ENCODE peak calls at places on chromosomes 3 and 15, in ten cellular contexts. O is fibroblast of lung; G is psoas muscle; Z is suprapubic skin; A is transverse colon; N is heart left ventricle; M is effector memory CD4-positive, alpha-beta T cell; U is colonic mucosa; C is endothelial cell of umbilical vein; P is H1. W is an unnamed sample. For H3K4me1, the result is how much of the 10 kb centered on the place peaks cover.

GRCh38 chr15:41493205-41493901 is at the start of gene ITPKA:
- DNase-seq in C (peak), M (peak), N (peak), O (peak), Z (peak), G (peak), A (peak), P (no peak), U (peak), W (peak)

GRCh38 chr3:67977762-67978161 is 323.4 kb upstream of the SUCLG2 start:
- DNase-seq in N (no peak), A (no peak), C (no peak), M (no peak), G (no peak), U (no peak), P (no peak), Z (no peak), O (no peak), W (no peak)

GRCh38 chr3:104070906-104071305 is 1295.8 kb upstream of the ALCAM start:
- DNase-seq in C (no peak), A (no peak), P (no peak), G (no peak), O (no peak), Z (no peak), M (no peak), U (no peak), N (no peak), W (no peak)

GRCh38 chr3:128424508-128425069 is 42.1 kb downstream of the DNAJB8 start:
- DNase-seq in O (peak), G (no peak), P (no peak), M (no peak), Z (no peak), U (no peak), C (peak), A (no peak), N (no peak), W (no peak)

GRCh38 chr3:87997298-87997697 is 61.5 kb downstream of the CGGBP1 start:
- DNase-seq in U (no peak), Z (no peak), O (no peak), C (peak), A (peak), P (no peak), N (no peak), G (no peak), M (no peak), W (no peak)

GRCh38 chr15:85793641-85794597 is 806 bp downstream of the KLHL25 start:
- DNase-seq in M (peak), Z (no peak), O (no peak), U (peak), C (peak), G (peak), A (peak), P (no peak), N (peak), W (peak)

GRCh38 chr15:43190178-43190577 is 5.0 kb downstream of the CCNDBP1 start:
- DNase-seq in O (no peak), P (no peak), A (no peak), N (peak), M (no peak), U (no peak), Z (no peak), G (peak), C (peak), W (no peak)

GRCh38 chr3:122298239-122298638 is 26.8 kb upstream of the CSTA start:
- DNase-seq in M (no peak), O (no peak), G (no peak), A (no peak), P (no peak), N (no peak), U (no peak), C (no peak), Z (no peak), W (no peak)

GRCh38 chr3:129278970-129279906 is 568 bp downstream of the HMCES start:
- DNase-seq in P (peak), N (peak), O (peak), Z (peak), C (peak), G (peak), U (peak), A (peak), M (peak), W (no peak)

GRCh38 chr3:18201315-18201714 is 223.8 kb downstream of the SATB1 start:
- DNase-seq in U (no peak), M (no peak), P (no peak), A (no peak), N (no peak), Z (no peak), G (no peak), C (no peak), O (no peak), W (no peak)

GRCh38 chr3:11306815-11307589 is 34.8 kb downstream of the ATG7 start:
- DNase-seq in A (no peak), U (no peak), Z (no peak), G (no peak), P (no peak), O (no peak), M (no peak), N (no peak), C (peak), W (no peak)

GRCh38 chr15:98326804-98327203 is 321.5 kb upstream of the IGF1R start:
- DNase-seq in N (no peak), O (no peak), P (no peak), C (no peak), Z (no peak), U (no peak), A (no peak), G (no peak), M (no peak), W (no peak)

GRCh38 chr15:61382927-61383326 is 153.8 kb upstream of the RORA start:
- DNase-seq in M (no peak), A (no peak), P (no peak), U (no peak), C (no peak), Z (no peak), G (no peak), N (no peak), O (no peak), W (no peak)

GRCh38 chr15:69885182-69886041 is 212.3 kb downstream of the TLE3 start:
- DNase-seq in N (no peak), G (no peak), U (no peak), A (no peak), O (no peak), C (peak), P (no peak), Z (no peak), M (no peak), W (no peak)
- H3K4me1 ChIP-seq in N (under half), G (under half), U (under half), A (under half), O (under half), C (under half), P (under half), Z (under half), M (under half), W (under half)

DNA sequence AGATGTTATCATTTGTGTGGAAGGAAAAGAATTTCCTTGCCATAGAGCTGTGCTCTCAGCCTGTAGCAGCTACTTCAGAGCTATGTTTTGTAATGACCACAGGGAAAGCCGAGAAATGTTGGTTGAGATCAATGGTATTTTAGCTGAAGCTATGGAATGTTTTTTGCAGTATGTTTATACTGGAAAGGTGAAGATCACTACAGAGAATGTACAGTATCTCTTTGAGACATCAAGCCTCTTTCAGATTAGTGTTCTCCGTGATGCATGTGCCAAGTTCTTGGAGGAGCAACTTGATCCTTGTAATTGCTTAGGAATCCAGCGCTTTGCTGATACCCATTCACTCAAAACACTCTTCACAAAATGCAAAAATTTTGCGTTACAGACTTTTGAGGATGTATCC is 15.1 kb downstream of the KLHL24 start:
- DNase-seq in U (no peak), Z (no peak), C (no peak), P (no peak), A (no peak), M (no peak), O (no peak), G (no peak), N (no peak), W (no peak)
- H3K4me1 ChIP-seq in U (under half), Z (under half), C (under half), P (under half), A (under half), M (under half), O (under half), G (half or more), N (under half), W (under half)

GRCh38 chr15:64854041-64854440 is 12.3 kb downstream of the PLEKHO2 start:
- DNase-seq in O (peak), G (no peak), A (no peak), U (no peak), Z (no peak), N (no peak), M (no peak), C (no peak), P (no peak), W (no peak)

GRCh38 chr15:64855206-64856000 is 13.7 kb downstream of the PLEKHO2 start:
- DNase-seq in O (peak), P (no peak), G (no peak), U (no peak), C (no peak), A (no peak), M (no peak), Z (no peak), N (no peak), W (no peak)

GRCh38 chr15:64857421-64857820 is 15.7 kb downstream of the PLEKHO2 start:
- DNase-seq in M (no peak), O (peak), Z (no peak), C (no peak), G (no peak), P (no peak), U (no peak), N (no peak), A (no peak), W (no peak)

GRCh38 chr15:64856429-64857145 is 14.9 kb downstream of the PLEKHO2 start:
- DNase-seq in N (peak), U (no peak), P (no peak), M (no peak), C (peak), Z (no peak), A (no peak), O (peak), G (no peak), W (no peak)

GRCh38 chr15:64854526-64854925 is 12.8 kb downstream of the PLEKHO2 start:
- DNase-seq in A (no peak), P (no peak), O (no peak), M (no peak), N (no peak), C (no peak), G (no peak), U (no peak), Z (no peak), W (no peak)
- H3K4me1 ChIP-seq in A (under half), P (under half), O (half or more), M (under half), N (under half), C (under half), G (under half), U (under half), Z (half or more), W (half or more)

GRCh38 chr15:90004252-90004651 is 3.1 kb downstream of the ZNF710 start:
- DNase-seq in A (no peak), O (peak), U (no peak), N (no peak), G (peak), P (no peak), M (no peak), C (no peak), Z (peak), W (no peak)
- H3K4me1 ChIP-seq in A (under half), O (under half), U (under half), N (under half), G (half or more), P (under half), M (under half), C (under half), Z (half or more), W (under half)

GRCh38 chr3:194101592-194102432 is 34.1 kb upstream of the HES1 start:
- DNase-seq in C (no peak), A (peak), U (peak), N (no peak), Z (no peak), G (no peak), M (no peak), P (no peak), O (no peak), W (no peak)
- H3K4me1 ChIP-seq in C (under half), A (under half), U (under half), N (under half), Z (under half), G (under half), M (under half), P (under half), O (under half), W (under half)

GRCh38 chr3:42179110-42179725 is 86.8 kb downstream of the CCK start:
- DNase-seq in Z (peak), N (no peak), C (peak), M (no peak), U (peak), P (no peak), O (peak), A (peak), G (peak), W (peak)
- H3K4me1 ChIP-seq in Z (under half), N (under half), C (under half), M (under half), U (under half), P (under half), O (under half), A (under half), G (half or more), W (under half)

DNA sequence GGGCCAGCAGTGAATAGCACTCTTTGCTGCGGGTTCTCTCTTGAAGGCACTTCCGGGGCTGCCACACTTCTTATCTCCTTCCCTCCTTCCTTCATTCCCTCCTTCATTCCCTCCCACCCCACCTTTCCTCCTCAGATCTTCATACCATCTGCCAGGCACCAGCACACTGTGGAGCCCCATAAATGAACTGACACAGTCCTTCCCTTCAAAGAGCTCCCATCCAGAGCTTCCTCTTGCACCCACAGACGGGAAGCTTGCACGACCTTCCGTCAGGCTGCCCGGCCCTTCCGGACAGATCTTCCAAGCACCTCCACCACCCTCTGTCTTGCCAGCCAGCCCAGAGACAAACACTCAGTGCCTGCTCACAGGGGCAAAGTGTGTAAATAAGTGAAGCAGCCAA is 65.4 kb upstream of the HERC1 start:
- DNase-seq in M (no peak), C (no peak), A (no peak), Z (no peak), P (no peak), N (peak), U (no peak), O (no peak), G (no peak), W (no peak)
- H3K4me1 ChIP-seq in M (under half), C (under half), A (under half), Z (under half), P (under half), N (under half), U (under half), O (under half), G (under half), W (under half)

GRCh38 chr3:56904526-56905245 is 102.9 kb upstream of the ARHGEF3 start:
- DNase-seq in C (no peak), A (peak), G (no peak), O (peak), U (no peak), M (no peak), N (no peak), P (no peak), Z (no peak), W (no peak)
- H3K4me1 ChIP-seq in C (under half), A (under half), G (under half), O (under half), U (under half), M (under half), N (under half), P (under half), Z (under half), W (under half)

GRCh38 chr3:160695003-160695402 is 18.0 kb downstream of the ARL14 start:
- DNase-seq in P (no peak), Z (no peak), N (no peak), A (no peak), O (no peak), G (no peak), M (no peak), C (no peak), U (no peak), W (no peak)

GRCh38 chr3:160686955-160687535 is 10.1 kb downstream of the ARL14 start:
- DNase-seq in M (no peak), O (peak), U (no peak), G (no peak), P (no peak), C (peak), N (no peak), Z (no peak), A (no peak), W (no peak)

GRCh38 chr3:160691962-160692361 is 15.0 kb downstream of the ARL14 start:
- DNase-seq in G (no peak), C (no peak), M (no peak), A (no peak), N (no peak), Z (no peak), O (no peak), U (no peak), P (no peak), W (no peak)

GRCh38 chr3:160694345-160694744 is 17.4 kb downstream of the ARL14 start:
- DNase-seq in A (no peak), C (no peak), N (no peak), M (no peak), U (no peak), G (no peak), Z (no peak), O (no peak), P (no peak), W (no peak)

GRCh38 chr3:160691151-160691550 is 14.2 kb downstream of the ARL14 start:
- DNase-seq in P (no peak), N (no peak), Z (no peak), C (no peak), M (no peak), G (no peak), O (no peak), U (no peak), A (no peak), W (no peak)
- H3K4me1 ChIP-seq in P (under half), N (under half), Z (under half), C (under half), M (under half), G (under half), O (under half), U (under half), A (under half), W (under half)

W was measured in Peyer's patch.